ENCODE peak calls at places on chromosome 1, in ten cellular contexts. One of them, this sample, is unnamed.

GRCh38 chr1:5519366-5520135 is 472.7 kb downstream of the NPHP4 start:
- DNase-seq in CD4-positive, CD25-positive, alpha-beta regulatory T cell: no peak
- DNase-seq in breast epithelium: no peak
- DNase-seq in ovary: no peak
- DNase-seq in fibroblast of mammary gland: no peak
- DNase-seq in heart left ventricle: no peak
- DNase-seq in tibial artery: no peak
- DNase-seq in right lobe of liver: no peak
- DNase-seq in right cardiac atrium: no peak
- DNase-seq in adrenal gland: no peak
- DNase-seq in this sample: no peak

GRCh38 chr1:41902125-41902524 is 16.6 kb downstream of the HIVEP3 start:
- DNase-seq in breast epithelium: no peak
- DNase-seq in fibroblast of mammary gland: peak; percentile 51
- DNase-seq in ovary: no peak
- DNase-seq in CD4-positive, CD25-positive, alpha-beta regulatory T cell: no peak
- DNase-seq in right lobe of liver: no peak
- DNase-seq in right cardiac atrium: peak; percentile 72
- DNase-seq in adrenal gland: peak; percentile 45
- DNase-seq in tibial artery: no peak
- DNase-seq in heart left ventricle: no peak
- DNase-seq in this sample: no peak

GRCh38 chr1:98668733-98669132 is 7.2 kb downstream of the SNX7 start:
- DNase-seq in right cardiac atrium: no peak
- DNase-seq in breast epithelium: no peak
- DNase-seq in tibial artery: peak; percentile 29
- DNase-seq in fibroblast of mammary gland: peak; percentile 41
- DNase-seq in CD4-positive, CD25-positive, alpha-beta regulatory T cell: no peak
- DNase-seq in adrenal gland: no peak
- DNase-seq in right lobe of liver: no peak
- DNase-seq in heart left ventricle: no peak
- DNase-seq in ovary: no peak
- DNase-seq in this sample: no peak

GRCh38 chr1:153922076-153922837 is 515 bp downstream of the GATAD2B start:
- DNase-seq in adrenal gland: peak; percentile 35
- DNase-seq in CD4-positive, CD25-positive, alpha-beta regulatory T cell: peak; percentile 77
- DNase-seq in tibial artery: peak; percentile 39
- DNase-seq in heart left ventricle: no peak
- DNase-seq in ovary: peak; percentile 68
- DNase-seq in breast epithelium: no peak
- DNase-seq in right cardiac atrium: peak; percentile 75
- DNase-seq in right lobe of liver: peak; percentile 60
- DNase-seq in fibroblast of mammary gland: peak; percentile 37
- DNase-seq in this sample: peak; percentile 21

GRCh38 chr1:175802407-175803123 is 59.2 kb upstream of the TNR start:
- DNase-seq in heart left ventricle: no peak
- DNase-seq in right cardiac atrium: no peak
- DNase-seq in ovary: no peak
- DNase-seq in adrenal gland: no peak
- DNase-seq in CD4-positive, CD25-positive, alpha-beta regulatory T cell: no peak
- DNase-seq in fibroblast of mammary gland: no peak
- DNase-seq in right lobe of liver: no peak
- DNase-seq in tibial artery: no peak
- DNase-seq in breast epithelium: no peak
- DNase-seq in this sample: no peak

GRCh38 chr1:156926175-156926574 is 5.7 kb downstream of the LRRC71 start:
- DNase-seq in right lobe of liver: peak; percentile 56
- DNase-seq in breast epithelium: peak; percentile 76
- DNase-seq in CD4-positive, CD25-positive, alpha-beta regulatory T cell: no peak
- DNase-seq in ovary: no peak
- DNase-seq in fibroblast of mammary gland: peak; percentile 51
- DNase-seq in adrenal gland: peak; percentile 81
- DNase-seq in right cardiac atrium: peak; percentile 82
- DNase-seq in heart left ventricle: no peak
- DNase-seq in tibial artery: peak; percentile 51
- DNase-seq in this sample: peak; percentile 61

GRCh38 chr1:162088281-162088969 is 18.9 kb downstream of the NOS1AP start:
- DNase-seq in CD4-positive, CD25-positive, alpha-beta regulatory T cell: no peak
- DNase-seq in right lobe of liver: no peak
- DNase-seq in heart left ventricle: no peak
- DNase-seq in breast epithelium: no peak
- DNase-seq in right cardiac atrium: no peak
- DNase-seq in adrenal gland: no peak
- DNase-seq in tibial artery: no peak
- DNase-seq in ovary: no peak
- DNase-seq in fibroblast of mammary gland: peak; percentile 30
- DNase-seq in this sample: no peak

GRCh38 chr1:176691251-176692228 is 228.6 kb downstream of the PAPPA2 start:
- DNase-seq in ovary: no peak
- DNase-seq in CD4-positive, CD25-positive, alpha-beta regulatory T cell: peak; percentile 35
- DNase-seq in breast epithelium: no peak
- DNase-seq in right cardiac atrium: no peak
- DNase-seq in tibial artery: no peak
- DNase-seq in adrenal gland: peak; percentile 57
- DNase-seq in right lobe of liver: no peak
- DNase-seq in fibroblast of mammary gland: peak; percentile 76
- DNase-seq in heart left ventricle: peak; percentile 50
- DNase-seq in this sample: peak; percentile 81

GRCh38 chr1:173527151-173527826 is 50.2 kb downstream of the PRDX6 start:
- DNase-seq in breast epithelium: no peak
- DNase-seq in ovary: peak; percentile 21
- DNase-seq in CD4-positive, CD25-positive, alpha-beta regulatory T cell: no peak
- DNase-seq in heart left ventricle: no peak
- DNase-seq in adrenal gland: peak; percentile 88
- DNase-seq in right lobe of liver: peak; percentile 60
- DNase-seq in right cardiac atrium: peak; percentile 70
- DNase-seq in tibial artery: peak; percentile 40
- DNase-seq in fibroblast of mammary gland: peak; percentile 81
- DNase-seq in this sample: peak; percentile 14

GRCh38 chr1:41465741-41466140 is 18.7 kb downstream of the EDN2 start:
- DNase-seq in right lobe of liver: no peak
- DNase-seq in adrenal gland: no peak
- DNase-seq in ovary: no peak
- DNase-seq in fibroblast of mammary gland: peak; percentile 59
- DNase-seq in tibial artery: no peak
- DNase-seq in heart left ventricle: no peak
- DNase-seq in CD4-positive, CD25-positive, alpha-beta regulatory T cell: no peak
- DNase-seq in right cardiac atrium: no peak
- DNase-seq in breast epithelium: no peak
- DNase-seq in this sample: no peak

GRCh38 chr1:108601708-108602410 is 42.0 kb downstream of the EEIG2 start:
- DNase-seq in ovary: no peak
- DNase-seq in breast epithelium: no peak
- DNase-seq in heart left ventricle: no peak
- DNase-seq in adrenal gland: no peak
- DNase-seq in tibial artery: no peak
- DNase-seq in CD4-positive, CD25-positive, alpha-beta regulatory T cell: no peak
- DNase-seq in right lobe of liver: no peak
- DNase-seq in right cardiac atrium: no peak
- DNase-seq in fibroblast of mammary gland: no peak
- DNase-seq in this sample: no peak

GRCh38 chr1:245938046-245938435 is 569.0 kb downstream of the SMYD3 start:
- DNase-seq in breast epithelium: no peak
- DNase-seq in heart left ventricle: no peak
- DNase-seq in tibial artery: no peak
- DNase-seq in right cardiac atrium: no peak
- DNase-seq in adrenal gland: no peak
- DNase-seq in right lobe of liver: no peak
- DNase-seq in fibroblast of mammary gland: no peak
- DNase-seq in ovary: no peak
- DNase-seq in CD4-positive, CD25-positive, alpha-beta regulatory T cell: no peak
- DNase-seq in this sample: no peak

GRCh38 chr1:17671741-17672140 is 83.4 kb upstream of the ACTL8 start:
- DNase-seq in CD4-positive, CD25-positive, alpha-beta regulatory T cell: no peak
- DNase-seq in right cardiac atrium: peak; percentile 51
- DNase-seq in breast epithelium: no peak
- DNase-seq in fibroblast of mammary gland: no peak
- DNase-seq in tibial artery: no peak
- DNase-seq in adrenal gland: no peak
- DNase-seq in ovary: no peak
- DNase-seq in right lobe of liver: no peak
- DNase-seq in heart left ventricle: no peak
- DNase-seq in this sample: no peak

GRCh38 chr1:248421384-248421783 is 18.5 kb downstream of the OR2T1 start:
- DNase-seq in fibroblast of mammary gland: peak; percentile 6
- DNase-seq in breast epithelium: no peak
- DNase-seq in right lobe of liver: no peak
- DNase-seq in adrenal gland: no peak
- DNase-seq in tibial artery: no peak
- DNase-seq in heart left ventricle: no peak
- DNase-seq in CD4-positive, CD25-positive, alpha-beta regulatory T cell: peak; percentile 9
- DNase-seq in right cardiac atrium: no peak
- DNase-seq in ovary: no peak
- DNase-seq in this sample: no peak

DNA sequence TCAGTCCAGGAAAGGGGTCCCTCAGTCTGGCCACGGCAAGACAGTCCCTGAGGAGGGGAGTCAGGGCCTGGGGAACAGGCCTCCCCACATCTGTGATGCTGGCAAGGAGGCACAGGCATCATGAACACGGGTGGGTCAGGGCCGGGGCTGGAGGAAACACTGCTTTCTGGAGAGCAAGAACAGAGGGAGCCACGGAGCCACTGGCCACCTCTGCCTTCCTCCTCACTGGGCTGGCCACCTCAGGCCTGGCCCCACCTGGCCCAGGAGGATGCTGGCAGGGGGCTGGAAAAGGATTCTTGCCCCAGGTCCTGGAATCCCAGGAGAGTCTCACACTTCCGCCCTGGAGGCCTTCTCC is 15.7 kb downstream of the BLACAT1 start:
- DNase-seq in fibroblast of mammary gland: no peak
- DNase-seq in CD4-positive, CD25-positive, alpha-beta regulatory T cell: no peak
- DNase-seq in heart left ventricle: no peak
- DNase-seq in adrenal gland: no peak
- DNase-seq in tibial artery: no peak
- DNase-seq in right cardiac atrium: no peak
- DNase-seq in ovary: no peak
- DNase-seq in right lobe of liver: no peak
- DNase-seq in breast epithelium: no peak
- DNase-seq in this sample: no peak
- H3K4me3 ChIP-seq in fibroblast of mammary gland: no peak overlapping the region
- H3K4me3 ChIP-seq in CD4-positive, CD25-positive, alpha-beta regulatory T cell: peak overlapping the region; percentile 61
- H3K4me3 ChIP-seq in heart left ventricle: no peak overlapping the region
- H3K4me3 ChIP-seq in adrenal gland: no peak overlapping the region
- H3K4me3 ChIP-seq in tibial artery: no peak overlapping the region
- H3K4me3 ChIP-seq in right cardiac atrium: no peak overlapping the region
- H3K4me3 ChIP-seq in ovary: no peak overlapping the region
- H3K4me3 ChIP-seq in right lobe of liver: no peak overlapping the region
- H3K4me3 ChIP-seq in breast epithelium: no peak overlapping the region
- H3K4me3 ChIP-seq in this sample: no peak overlapping the region

DNA sequence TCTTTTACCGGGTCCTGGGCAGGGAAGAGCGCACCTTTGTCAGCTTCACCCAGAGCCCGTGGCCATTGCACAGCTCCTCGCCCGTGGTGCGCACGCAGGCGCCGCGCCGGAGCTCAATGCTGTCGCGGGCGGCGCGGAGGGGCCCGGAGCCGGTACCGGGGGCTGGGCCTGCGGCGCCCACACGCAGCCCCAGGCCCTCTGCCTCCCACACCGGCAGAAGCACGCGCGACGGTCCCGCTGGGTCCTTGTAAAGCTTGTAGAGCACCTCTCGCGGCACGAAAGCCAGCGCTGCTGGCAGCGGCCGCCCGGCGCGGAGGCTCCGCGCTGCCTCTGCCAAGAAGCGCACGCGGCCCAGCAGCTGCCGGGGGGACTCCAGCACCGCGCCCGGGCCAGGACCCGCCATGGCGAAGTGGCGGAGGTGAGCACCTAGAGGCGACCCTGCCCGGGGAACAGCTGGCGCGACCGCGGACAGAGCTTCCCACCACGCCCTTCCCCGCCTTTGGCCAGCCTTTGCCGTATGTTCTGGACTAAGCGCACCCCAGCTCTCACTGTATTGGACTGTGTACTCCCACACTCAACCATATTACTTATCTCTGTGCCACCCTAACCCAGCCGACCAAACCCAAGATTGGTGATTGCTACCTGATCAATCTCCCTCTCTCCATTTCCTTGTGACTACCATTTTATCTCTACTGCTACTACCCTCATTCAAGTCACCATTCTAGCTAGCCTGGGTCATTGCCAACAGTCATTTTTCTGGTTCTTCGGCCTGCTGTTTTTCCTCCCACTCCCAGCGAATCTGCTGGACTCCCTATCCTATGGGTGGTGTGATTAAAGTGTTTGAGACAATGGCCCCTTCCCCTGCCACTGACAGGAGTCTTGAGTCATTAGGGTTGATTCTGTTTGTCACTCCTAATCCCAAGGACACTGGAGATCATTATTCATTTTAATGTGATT is at the start of gene HECTD3:
- DNase-seq in right cardiac atrium: peak; percentile 94
- DNase-seq in heart left ventricle: peak; percentile 88
- DNase-seq in fibroblast of mammary gland: peak; percentile 69
- DNase-seq in CD4-positive, CD25-positive, alpha-beta regulatory T cell: peak; percentile 79
- DNase-seq in ovary: peak; percentile 76
- DNase-seq in tibial artery: peak; percentile 83
- DNase-seq in right lobe of liver: peak; percentile 90
- DNase-seq in adrenal gland: peak; percentile 82
- DNase-seq in breast epithelium: peak; percentile 70
- DNase-seq in this sample: peak; percentile 54
- H3K4me3 ChIP-seq in right cardiac atrium: peak within 1 kb of the TSS; percentile 78
- H3K4me3 ChIP-seq in heart left ventricle: peak within 1 kb of the TSS; percentile 100
- H3K4me3 ChIP-seq in fibroblast of mammary gland: peak within 1 kb of the TSS; percentile 61
- H3K4me3 ChIP-seq in CD4-positive, CD25-positive, alpha-beta regulatory T cell: peak within 1 kb of the TSS; percentile 93
- H3K4me3 ChIP-seq in ovary: peak within 1 kb of the TSS; percentile 82
- H3K4me3 ChIP-seq in tibial artery: peak within 1 kb of the TSS; percentile 95
- H3K4me3 ChIP-seq in right lobe of liver: peak within 1 kb of the TSS; percentile 100
- H3K4me3 ChIP-seq in adrenal gland: peak within 1 kb of the TSS; percentile 36
- H3K4me3 ChIP-seq in breast epithelium: peak within 1 kb of the TSS; percentile 98
- H3K4me3 ChIP-seq in this sample: peak within 1 kb of the TSS; percentile 70

DNA sequence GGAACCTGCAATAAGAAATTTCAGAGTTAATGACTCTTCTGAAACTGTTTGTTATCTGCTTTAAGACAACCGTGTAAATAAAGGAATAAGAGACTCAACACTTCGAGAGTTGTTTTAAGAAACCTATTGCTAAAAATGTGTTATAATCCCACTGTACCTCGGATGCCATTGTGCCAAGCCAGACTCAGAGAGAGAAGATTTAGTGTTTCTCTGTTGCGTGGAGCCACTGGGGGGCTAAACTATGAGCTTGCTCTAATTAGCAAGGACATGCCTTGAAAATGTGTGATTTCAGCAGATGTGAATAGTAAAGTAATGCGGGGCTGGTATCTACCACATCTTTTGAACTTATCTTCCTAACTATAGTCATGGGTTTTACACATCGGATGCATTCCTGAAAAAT is 56.2 kb upstream of the TARBP1 start:
- DNase-seq in right lobe of liver: no peak
- DNase-seq in heart left ventricle: no peak
- DNase-seq in CD4-positive, CD25-positive, alpha-beta regulatory T cell: no peak
- DNase-seq in right cardiac atrium: no peak
- DNase-seq in breast epithelium: no peak
- DNase-seq in ovary: peak; percentile 18
- DNase-seq in adrenal gland: no peak
- DNase-seq in tibial artery: no peak
- DNase-seq in fibroblast of mammary gland: no peak
- DNase-seq in this sample: no peak
- H3K4me3 ChIP-seq in right lobe of liver: no peak overlapping the region
- H3K4me3 ChIP-seq in heart left ventricle: no peak overlapping the region
- H3K4me3 ChIP-seq in CD4-positive, CD25-positive, alpha-beta regulatory T cell: no peak overlapping the region
- H3K4me3 ChIP-seq in right cardiac atrium: no peak overlapping the region
- H3K4me3 ChIP-seq in breast epithelium: no peak overlapping the region
- H3K4me3 ChIP-seq in ovary: no peak overlapping the region
- H3K4me3 ChIP-seq in adrenal gland: no peak overlapping the region
- H3K4me3 ChIP-seq in tibial artery: no peak overlapping the region
- H3K4me3 ChIP-seq in fibroblast of mammary gland: no peak overlapping the region
- H3K4me3 ChIP-seq in this sample: no peak overlapping the region

GRCh38 chr1:57117753-57118152 is 151.9 kb upstream of the C8B start:
- DNase-seq in adrenal gland: no peak
- DNase-seq in fibroblast of mammary gland: no peak
- DNase-seq in breast epithelium: no peak
- DNase-seq in heart left ventricle: no peak
- DNase-seq in tibial artery: no peak
- DNase-seq in ovary: no peak
- DNase-seq in CD4-positive, CD25-positive, alpha-beta regulatory T cell: no peak
- DNase-seq in right lobe of liver: no peak
- DNase-seq in right cardiac atrium: no peak
- DNase-seq in this sample: no peak
- H3K4me3 ChIP-seq in adrenal gland: no peak overlapping the region
- H3K4me3 ChIP-seq in fibroblast of mammary gland: no peak overlapping the region
- H3K4me3 ChIP-seq in breast epithelium: no peak overlapping the region
- H3K4me3 ChIP-seq in heart left ventricle: no peak overlapping the region
- H3K4me3 ChIP-seq in tibial artery: no peak overlapping the region
- H3K4me3 ChIP-seq in ovary: no peak overlapping the region
- H3K4me3 ChIP-seq in CD4-positive, CD25-positive, alpha-beta regulatory T cell: no peak overlapping the region
- H3K4me3 ChIP-seq in right lobe of liver: no peak overlapping the region
- H3K4me3 ChIP-seq in right cardiac atrium: no peak overlapping the region
- H3K4me3 ChIP-seq in this sample: no peak overlapping the region

This sample was measured in LNCaP clone FGC.